ENCODE peak calls at places on chromosome 18, in four cellular contexts. K is Daoy, F is nephron progenitor cell, B is brain microvascular endothelial cell. G is an unnamed sample.

GRCh38 chr18:13540783-13541182 is 185.6 kb downstream of the FAM210A start:
- DNase-seq in K (no peak), F (no peak), B (no peak), G (peak)

GRCh38 chr18:30927517-30928075 is 114.9 kb downstream of the DSC3 start:
- DNase-seq in K (no peak), F (no peak), B (no peak), G (no peak)

GRCh38 chr18:23932385-23933067 is 82.0 kb upstream of the TTC39C start:
- DNase-seq in K (no peak), F (no peak), B (no peak), G (no peak)

GRCh38 chr18:52723456-52724065 is 383.6 kb downstream of the DCC start:
- DNase-seq in K (no peak), F (peak), B (no peak), G (peak)

GRCh38 chr18:56986829-56987228 is 160.1 kb upstream of the BOD1L2 start:
- DNase-seq in K (no peak), F (no peak), B (no peak), G (no peak)

GRCh38 chr18:13175754-13176210 is 42.8 kb upstream of the LDLRAD4 start:
- DNase-seq in K (peak), F (no peak), B (no peak), G (no peak)

GRCh38 chr18:37553633-37554398 is 11.8 kb downstream of the CELF4 start:
- DNase-seq in K (no peak), F (peak), B (no peak), G (no peak)

GRCh38 chr18:58862851-58863538 is 1.7 kb upstream of the ZNF532 start:
- DNase-seq in K (peak), F (no peak), B (no peak), G (no peak)

GRCh38 chr18:48517048-48517447 is 21.8 kb upstream of the CTIF start:
- DNase-seq in K (no peak), F (no peak), B (no peak), G (no peak)

GRCh38 chr18:55064760-55065159 is 105.5 kb upstream of the CCDC68 start:
- DNase-seq in K (no peak), F (no peak), B (no peak), G (no peak)

GRCh38 chr18:36199691-36200295 is 12.5 kb downstream of the MOCOS start:
- DNase-seq in K (no peak), F (no peak), B (no peak), G (no peak)

GRCh38 chr18:76405761-76406356 is 89.2 kb downstream of the ZNF516 start:
- DNase-seq in K (peak), F (peak), B (peak), G (no peak)

GRCh38 chr18:50987261-50987660 is 19.4 kb downstream of the ELAC1 start:
- DNase-seq in K (no peak), F (no peak), B (no peak), G (no peak)

G was measured in H4.